ENCODE peak calls at places on chromosomes 6 and 20, in five cellular contexts. H is lower leg skin, I is IMR-90, B is NCI-H1105, X is SK-N-MC. U is an unnamed sample.

GRCh38 chr20:5913166-5913565 is 37.2 kb downstream of the TRMT6 start:
- DNase-seq in B (no peak), H (no peak), I (no peak), X (no peak), U (no peak)

GRCh38 chr6:5567890-5568289 is 306.6 kb downstream of the FARS2 start:
- DNase-seq in H (no peak), X (no peak), B (no peak), I (no peak), U (no peak)

GRCh38 chr6:79064635-79065034 is 13.4 kb downstream of the PHIP start:
- DNase-seq in X (no peak), I (no peak), B (no peak), H (no peak), U (no peak)

GRCh38 chr6:52499026-52499425 is 77.8 kb downstream of the TRAM2 start:
- DNase-seq in I (peak), X (no peak), H (no peak), B (no peak), U (no peak)

GRCh38 chr6:48280035-48280434 is 169.0 kb upstream of the PTCHD4 start:
- DNase-seq in H (no peak), X (no peak), B (no peak), I (no peak), U (no peak)

GRCh38 chr6:151566557-151566956 is 72.7 kb downstream of the CCDC170 start:
- DNase-seq in I (no peak), B (no peak), H (no peak), X (no peak), U (no peak)

GRCh38 chr6:95143408-95144180 is 433.7 kb upstream of the MANEA start:
- DNase-seq in B (no peak), I (no peak), H (no peak), X (no peak), U (no peak)

GRCh38 chr6:160363016-160363996 is 15.1 kb downstream of the SLC22A3 start:
- DNase-seq in H (no peak), B (no peak), I (no peak), X (no peak), U (no peak)

GRCh38 chr20:9119776-9120175 is 50.9 kb downstream of the PLCB4 start:
- DNase-seq in X (no peak), I (no peak), B (peak), H (no peak), U (peak)

GRCh38 chr6:167137881-167138280 is 15.0 kb downstream of the CCR6 start:
- DNase-seq in X (no peak), H (no peak), B (peak), I (no peak), U (no peak)

GRCh38 chr20:7015257-7015656 is 247.8 kb downstream of the BMP2 start:
- DNase-seq in X (no peak), B (peak), H (no peak), I (no peak), U (no peak)

GRCh38 chr6:158499601-158500000 is 60.3 kb upstream of the TMEM181 start:
- DNase-seq in H (no peak), I (no peak), X (no peak), B (no peak), U (no peak)

GRCh38 chr6:52584203-52584602 is 7.3 kb upstream of the TRAM2 start:
- DNase-seq in H (no peak), I (no peak), B (no peak), X (no peak), U (no peak)